ENCODE peak calls at places on chromosomes 13 and 19, in five cellular contexts. H is cardiac muscle cell; E is lung; B is naive thymus-derived CD4-positive, alpha-beta T cell; O is SK-N-MC. Y is an unnamed sample. For H3K9me3, the result is how much of the 10 kb centered on the place peaks cover.

GRCh38 chr13:110854866-110855265 is 60.0 kb downstream of the ANKRD10 start:
- DNase-seq in H (no peak), E (no peak), B (no peak), O (no peak), Y (no peak)

GRCh38 chr13:108427355-108427754 is 157.8 kb downstream of the TNFSF13B start:
- DNase-seq in H (no peak), E (no peak), B (no peak), O (no peak), Y (no peak)

GRCh38 chr13:26445092-26445491 is 112.4 kb upstream of the WASF3 start:
- DNase-seq in H (no peak), E (no peak), B (no peak), O (no peak), Y (no peak)

GRCh38 chr13:51636349-51636890 is 52.2 kb downstream of the WDFY2 start:
- DNase-seq in H (no peak), E (no peak), B (no peak), O (no peak), Y (no peak)

GRCh38 chr19:39568604-39569003 is 28.6 kb upstream of the EID2 start:
- DNase-seq in H (no peak), E (no peak), B (no peak), O (no peak), Y (no peak)

GRCh38 chr13:21079761-21080730 is 18.7 kb upstream of the LATS2 start:
- DNase-seq in H (no peak), E (no peak), B (no peak), O (no peak), Y (no peak)

GRCh38 chr19:54434862-54435174 is 14.2 kb upstream of the LENG8 start:
- DNase-seq in H (no peak), E (no peak), B (no peak), O (no peak), Y (no peak)

GRCh38 chr19:6480843-6481415 is 658 bp downstream of the DENND1C start:
- DNase-seq in H (no peak), E (no peak), B (no peak), O (no peak), Y (no peak)

GRCh38 chr13:89027694-89028306 is 1356.6 kb downstream of the SLITRK5 start:
- DNase-seq in H (no peak), E (no peak), B (no peak), O (no peak), Y (no peak)

GRCh38 chr19:5893296-5893903 is 10.2 kb downstream of the NDUFA11 start:
- DNase-seq in H (no peak), E (no peak), B (no peak), O (no peak), Y (no peak)

GRCh38 chr19:1008268-1009042 is 8.2 kb downstream of the GRIN3B start:
- DNase-seq in H (no peak), E (no peak), B (no peak), O (no peak), Y (no peak)

GRCh38 chr13:109369357-109370052 is 416.9 kb downstream of the IRS2 start:
- DNase-seq in H (no peak), E (no peak), B (no peak), O (no peak), Y (no peak)

GRCh38 chr13:62626771-62627170 is 1211.1 kb upstream of the PCDH20 start:
- DNase-seq in H (no peak), E (no peak), B (no peak), O (no peak), Y (no peak)

GRCh38 chr13:108083056-108083455 is 132.3 kb downstream of the LIG4 start:
- DNase-seq in H (no peak), E (no peak), B (no peak), O (no peak), Y (no peak)

GRCh38 chr19:4473708-4474503 is 1.8 kb downstream of the HDGFL2 start:
- DNase-seq in H (no peak), E (no peak), B (no peak), O (no peak), Y (no peak)

GRCh38 chr19:40756502-40757110 is 5.6 kb downstream of the SNRPA start:
- DNase-seq in H (no peak), E (no peak), B (peak), O (no peak), Y (no peak)

GRCh38 chr19:33441277-33441699 is 67.8 kb downstream of the CEBPG start:
- DNase-seq in H (no peak), E (no peak), B (no peak), O (no peak), Y (peak)

GRCh38 chr13:41678320-41678719 is 221.0 kb downstream of the RGCC start:
- DNase-seq in H (peak), E (no peak), B (no peak), O (no peak), Y (no peak)

GRCh38 chr19:46495789-46496099 is at the start of gene PNMA8B:
- DNase-seq in H (peak), E (no peak), B (no peak), O (no peak), Y (peak)

GRCh38 chr19:18322318-18322758 is 538 bp downstream of the LSM4 start:
- DNase-seq in H (peak), E (peak), B (peak), O (no peak), Y (peak)

GRCh38 chr13:43473437-43473836 is 313.3 kb downstream of the ENOX1 start:
- DNase-seq in H (peak), E (no peak), B (no peak), O (no peak), Y (no peak)

GRCh38 chr13:106049171-106049570 is 486.3 kb downstream of the EFNB2 start:
- DNase-seq in H (no peak), E (no peak), B (no peak), O (no peak), Y (no peak)

GRCh38 chr13:83048419-83048818 is 833.9 kb downstream of the SLITRK1 start:
- DNase-seq in H (no peak), E (no peak), B (no peak), O (no peak), Y (no peak)

GRCh38 chr19:38514812-38515633 is 81.5 kb downstream of the RYR1 start:
- DNase-seq in H (peak), E (peak), B (peak), O (no peak), Y (peak)

GRCh38 chr19:710767-711166 is 2.0 kb downstream of the PALM start:
- DNase-seq in H (no peak), E (no peak), B (no peak), O (no peak), Y (peak)

GRCh38 chr13:49403966-49404365 is 39.9 kb downstream of the CAB39L start:
- DNase-seq in H (no peak), E (no peak), B (no peak), O (no peak), Y (no peak)

GRCh38 chr19:58439576-58440554 is at the start of gene ZNF132:
- DNase-seq in H (no peak), E (peak), B (peak), O (peak), Y (peak)

GRCh38 chr19:32357720-32358119 is 12.3 kb downstream of the ZNF507 start:
- DNase-seq in H (no peak), E (no peak), B (no peak), O (no peak), Y (no peak)

GRCh38 chr19:1862424-1863307 is 713 bp downstream of the KLF16 start:
- DNase-seq in H (peak), E (no peak), B (peak), O (no peak), Y (no peak)

GRCh38 chr13:83895994-83896580 is 13.8 kb upstream of the SLITRK1 start:
- DNase-seq in H (no peak), E (no peak), B (no peak), O (no peak), Y (no peak)

GRCh38 chr13:95039415-95039814 is 261.8 kb downstream of the ABCC4 start:
- DNase-seq in H (no peak), E (no peak), B (no peak), O (no peak), Y (no peak)

GRCh38 chr13:76293346-76293745 is 592.9 kb downstream of the KCTD12 start:
- DNase-seq in H (no peak), E (no peak), B (no peak), O (no peak), Y (no peak)

GRCh38 chr19:9461938-9462337 is 26.6 kb upstream of the ZNF266 start:
- DNase-seq in H (no peak), E (no peak), B (no peak), O (no peak), Y (no peak)

DNA sequence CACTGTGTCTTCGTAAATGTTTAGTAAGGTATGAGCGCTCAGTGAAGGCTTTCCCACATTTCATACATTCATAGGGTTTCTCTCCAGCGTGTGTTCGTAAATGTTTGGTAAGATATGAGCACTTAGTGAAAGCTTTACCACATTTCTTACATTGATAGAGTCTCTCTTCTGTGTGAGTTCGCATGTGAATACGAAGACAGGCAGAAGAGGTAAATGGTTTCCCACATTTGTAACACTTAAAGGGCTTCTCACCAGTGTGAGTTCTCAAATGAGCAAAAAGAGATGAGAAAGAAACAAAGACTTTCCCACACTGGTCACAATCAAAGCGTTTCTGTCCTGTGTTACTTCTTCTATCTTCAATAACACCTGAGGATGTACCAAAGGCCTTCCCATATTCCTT is 31.3 kb downstream of the ZNF560 start:
- DNase-seq in H (no peak), E (no peak), B (no peak), O (no peak), Y (no peak)
- H3K9me3 ChIP-seq in H (under half), E (under half), B (under half), O (under half), Y (half or more)

GRCh38 chr19:9159891-9160290 is 18.9 kb upstream of the OR7D2 start:
- DNase-seq in H (no peak), E (no peak), B (no peak), O (no peak), Y (no peak)

GRCh38 chr19:9151367-9151766 is 11.2 kb downstream of the ZNF317 start:
- DNase-seq in H (no peak), E (no peak), B (no peak), O (no peak), Y (no peak)

GRCh38 chr19:9155591-9155990 is 15.4 kb downstream of the ZNF317 start:
- DNase-seq in H (no peak), E (no peak), B (no peak), O (no peak), Y (no peak)

GRCh38 chr19:9161427-9161826 is 17.4 kb upstream of the OR7D2 start:
- DNase-seq in H (no peak), E (no peak), B (no peak), O (no peak), Y (no peak)

DNA sequence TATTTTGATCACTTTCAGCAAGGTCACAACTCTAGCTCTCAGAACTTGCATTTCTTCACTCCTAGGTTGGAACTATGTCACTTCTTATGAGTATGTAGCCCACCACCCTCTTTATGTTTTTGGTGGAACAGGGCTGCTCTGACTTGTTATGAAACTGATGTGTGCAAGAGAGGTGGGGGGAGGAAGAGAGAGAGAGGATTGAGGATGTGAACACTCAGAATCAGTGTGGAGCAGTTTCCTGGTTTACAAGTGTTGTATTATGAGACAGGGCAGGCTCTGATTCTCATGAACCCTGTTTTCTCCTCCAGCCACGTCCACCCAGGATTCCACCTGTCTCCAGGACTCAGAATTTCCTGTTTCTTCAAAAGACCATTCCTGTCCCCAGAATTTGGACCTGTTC is 16.1 kb downstream of the ZNF317 start:
- DNase-seq in H (no peak), E (no peak), B (no peak), O (no peak), Y (no peak)
- H3K9me3 ChIP-seq in H (under half), E (under half), B (under half), O (under half), Y (half or more)

GRCh38 chr19:27896091-27896490 is 1316.9 kb downstream of the UQCRFS1 start:
- DNase-seq in H (no peak), E (no peak), B (no peak), O (no peak), Y (no peak)
- H3K9me3 ChIP-seq in H (under half), E (under half), B (under half), O (under half), Y (under half)

GRCh38 chr19:27851543-27852060 is 1361.3 kb downstream of the UQCRFS1 start:
- DNase-seq in H (no peak), E (no peak), B (no peak), O (no peak), Y (no peak)
- H3K9me3 ChIP-seq in H (under half), E (under half), B (under half), O (under half), Y (under half)

DNA sequence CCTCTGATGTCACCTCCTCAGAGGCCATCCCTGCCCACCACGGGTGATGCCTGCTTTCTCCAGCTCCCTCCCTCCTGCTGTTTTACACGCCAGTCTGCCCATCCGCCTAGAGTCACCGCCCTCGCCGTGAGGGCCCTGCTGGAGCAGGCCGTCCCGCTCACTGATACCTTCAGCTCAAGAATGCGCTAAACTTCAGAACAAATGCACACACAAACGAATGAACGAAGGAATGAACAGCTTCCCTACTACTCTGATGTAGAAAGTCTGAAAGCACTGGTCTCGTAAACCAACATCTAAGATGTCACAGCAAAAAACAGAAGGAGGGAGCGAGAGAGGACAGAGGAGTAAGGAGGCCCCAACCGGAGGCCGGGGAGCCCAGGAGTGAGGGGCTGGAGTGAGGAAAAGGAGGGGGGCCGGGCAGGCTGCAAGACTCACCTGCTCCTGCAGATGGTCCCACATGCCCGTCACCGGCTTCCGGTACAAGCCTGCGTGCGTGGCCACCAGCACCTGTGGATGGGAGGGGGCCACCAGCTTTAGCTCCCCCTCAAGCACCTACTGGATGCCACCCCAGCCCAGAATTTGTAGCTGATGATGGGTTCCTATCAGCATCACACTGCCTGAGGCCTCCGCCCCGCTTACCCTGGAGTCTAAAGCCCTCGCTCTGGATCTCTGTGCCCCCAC is 4.0 kb downstream of the PNKP start:
- DNase-seq in H (no peak), E (no peak), B (no peak), O (no peak), Y (no peak)
- H3K9me3 ChIP-seq in H (under half), E (under half), B (under half), O (under half), Y (under half)

GRCh38 chr19:15928321-15928720 is 6.0 kb downstream of the CYP4F11 start:
- DNase-seq in H (no peak), E (no peak), B (no peak), O (no peak), Y (no peak)
- H3K9me3 ChIP-seq in H (under half), E (under half), B (under half), O (under half), Y (under half)

GRCh38 chr13:48068952-48069351 is 26.0 kb downstream of the MED4 start:
- DNase-seq in H (no peak), E (no peak), B (no peak), O (no peak), Y (no peak)
- H3K9me3 ChIP-seq in H (under half), E (under half), B (under half), O (under half), Y (half or more)